ENCODE peak calls at places on chromosomes 16 and 17, in ten cellular contexts. N is CD4-positive, alpha-beta memory T cell; U is fibroblast of lung; O is uterus; J is naive thymus-derived CD4-positive, alpha-beta T cell; P is adrenal gland; V is cardiac muscle cell; W is transverse colon; Q is PC-9; T is psoas muscle. R is an unnamed sample.

GRCh38 chr17:71649986-71650385 is 470.8 kb upstream of the SOX9 start:
- DNase-seq in J (no peak), Q (no peak), V (no peak), N (no peak), T (no peak), U (peak; percentile 88), P (no peak), W (no peak), O (no peak), R (no peak)

GRCh38 chr17:50621562-50621961 is 13.1 kb upstream of the ABCC3 start:
- DNase-seq in U (peak; percentile 29), N (no peak), O (no peak), J (no peak), V (peak; percentile 33), Q (no peak), W (no peak), T (no peak), P (no peak), R (peak; percentile 32)

GRCh38 chr17:79413591-79413990 is 197.3 kb downstream of the RBFOX3 start:
- DNase-seq in Q (no peak), J (no peak), T (no peak), O (no peak), U (no peak), W (no peak), P (no peak), V (no peak), N (no peak), R (no peak)

GRCh38 chr17:57104461-57105175 is 19.6 kb downstream of the AKAP1 start:
- DNase-seq in N (no peak), P (no peak), Q (no peak), W (no peak), U (peak; percentile 48), V (no peak), J (no peak), O (no peak), T (no peak), R (no peak)

GRCh38 chr16:84514874-84515835 is 10.7 kb upstream of the MEAK7 start:
- DNase-seq in T (no peak), W (peak; percentile 72), N (peak; percentile 90), J (peak; percentile 46), O (no peak), U (no peak), Q (peak; percentile 34), V (no peak), P (no peak), R (peak; percentile 66)

GRCh38 chr17:628507-628941 is 86.1 kb downstream of the VPS53 start:
- DNase-seq in Q (no peak), T (no peak), U (peak; percentile 38), W (no peak), V (peak; percentile 21), O (peak; percentile 45), N (no peak), J (no peak), P (no peak), R (no peak)

GRCh38 chr17:40124279-40125141 is 2.7 kb downstream of the MSL1 start:
- DNase-seq in U (peak; percentile 54), J (no peak), T (no peak), W (no peak), N (no peak), V (peak; percentile 53), P (peak; percentile 42), Q (no peak), O (no peak), R (no peak)

GRCh38 chr16:79218358-79218757 is 382.2 kb downstream of the MAF start:
- DNase-seq in V (no peak), U (no peak), T (no peak), W (no peak), O (no peak), J (no peak), P (no peak), Q (no peak), N (no peak), R (no peak)

GRCh38 chr17:1714488-1714979 is 4.4 kb upstream of the TLCD2 start:
- DNase-seq in O (peak; percentile 98), J (no peak), N (no peak), Q (peak; percentile 100), P (peak; percentile 99), W (peak; percentile 98), V (peak; percentile 99), U (peak; percentile 97), T (peak; percentile 99), R (peak; percentile 99)

GRCh38 chr17:56867948-56868376 is 34.0 kb downstream of the DGKE start:
- DNase-seq in Q (no peak), O (no peak), T (no peak), U (peak; percentile 30), J (no peak), V (peak; percentile 56), W (no peak), P (no peak), N (no peak), R (no peak)

GRCh38 chr16:53098526-53099317 is 43.9 kb downstream of the CHD9 start:
- DNase-seq in O (peak; percentile 93), T (peak; percentile 89), U (peak; percentile 97), W (peak; percentile 85), J (peak; percentile 20), V (peak; percentile 99), Q (peak; percentile 51), P (peak; percentile 79), N (peak; percentile 82), R (peak; percentile 96)

GRCh38 chr16:31201511-31202401 is 804 bp downstream of the PYCARD start:
- DNase-seq in W (peak; percentile 85), T (peak; percentile 37), N (peak; percentile 60), Q (peak; percentile 57), P (peak; percentile 13), V (no peak), U (peak; percentile 22), O (no peak), J (peak; percentile 37), R (peak; percentile 78)

GRCh38 chr16:899678-900060 is 71.1 kb downstream of the LMF1 start:
- DNase-seq in P (no peak), Q (no peak), O (no peak), J (no peak), U (no peak), W (no peak), N (no peak), T (peak; percentile 10), V (no peak), R (peak; percentile 34)
- H3K4me3 ChIP-seq in P (no peak overlapping the region), Q (no peak overlapping the region), O (no peak overlapping the region), J (no peak overlapping the region), U (no peak overlapping the region), W (no peak overlapping the region), N (no peak overlapping the region), T (no peak overlapping the region), V (no peak overlapping the region), R (no peak overlapping the region)

DNA sequence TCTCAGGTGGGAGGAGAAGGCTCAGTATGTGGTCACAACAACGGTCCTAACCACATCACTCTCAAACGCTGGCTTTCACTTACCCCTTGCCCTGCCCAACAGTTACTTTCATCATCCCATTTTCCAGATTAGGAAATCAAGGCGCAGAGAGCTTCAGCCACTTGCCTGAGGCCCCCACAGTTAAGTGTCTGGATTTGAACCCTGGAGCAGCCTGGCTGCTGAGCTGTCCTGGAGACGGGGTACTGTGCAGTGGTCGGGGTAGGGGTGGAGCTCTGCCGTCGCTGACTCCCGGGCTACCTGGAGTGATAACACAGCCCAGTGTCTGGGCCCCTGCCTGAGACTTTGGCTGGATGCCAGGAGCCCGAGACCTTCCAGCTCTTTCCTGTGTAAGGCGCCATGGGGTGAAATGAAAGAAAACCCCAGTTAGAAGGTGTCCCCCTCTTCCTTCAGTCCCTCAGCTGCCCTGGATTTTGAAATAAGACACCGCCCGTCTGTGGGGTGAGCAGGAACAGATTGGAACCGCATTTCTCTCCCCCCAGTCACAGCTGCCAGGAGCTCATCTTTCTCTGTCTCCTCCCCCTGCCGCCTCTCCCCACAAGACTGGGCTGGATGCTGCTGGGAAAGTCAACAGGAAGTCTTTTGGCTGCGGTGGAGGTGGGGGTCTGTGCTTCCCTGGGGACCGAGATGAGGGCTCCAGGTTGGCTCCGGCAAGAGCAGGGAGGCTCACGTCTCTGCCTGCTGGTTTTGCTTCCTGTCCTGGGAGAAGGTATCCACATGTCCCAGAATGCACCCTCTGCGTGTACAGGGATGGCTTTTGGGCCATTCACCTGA is 280.2 kb downstream of the SEC14L1 start:
- DNase-seq in V (peak; percentile 83), N (peak; percentile 83), O (peak; percentile 84), J (no peak), Q (peak; percentile 59), T (peak; percentile 18), P (peak; percentile 52), W (peak; percentile 56), U (peak; percentile 91), R (no peak)
- H3K4me1 ChIP-seq in V (peaks cover 44% of the 10 kb centered on the region), N (peaks cover 98% of the 10 kb centered on the region), O (peaks cover 31% of the 10 kb centered on the region), J (peaks cover 44% of the 10 kb centered on the region), Q (peaks cover 25% of the 10 kb centered on the region), T (peaks cover 65% of the 10 kb centered on the region), P (peaks cover 68% of the 10 kb centered on the region), W (peaks cover 55% of the 10 kb centered on the region), U (peaks cover 59% of the 10 kb centered on the region), R (peaks cover 28% of the 10 kb centered on the region)

DNA sequence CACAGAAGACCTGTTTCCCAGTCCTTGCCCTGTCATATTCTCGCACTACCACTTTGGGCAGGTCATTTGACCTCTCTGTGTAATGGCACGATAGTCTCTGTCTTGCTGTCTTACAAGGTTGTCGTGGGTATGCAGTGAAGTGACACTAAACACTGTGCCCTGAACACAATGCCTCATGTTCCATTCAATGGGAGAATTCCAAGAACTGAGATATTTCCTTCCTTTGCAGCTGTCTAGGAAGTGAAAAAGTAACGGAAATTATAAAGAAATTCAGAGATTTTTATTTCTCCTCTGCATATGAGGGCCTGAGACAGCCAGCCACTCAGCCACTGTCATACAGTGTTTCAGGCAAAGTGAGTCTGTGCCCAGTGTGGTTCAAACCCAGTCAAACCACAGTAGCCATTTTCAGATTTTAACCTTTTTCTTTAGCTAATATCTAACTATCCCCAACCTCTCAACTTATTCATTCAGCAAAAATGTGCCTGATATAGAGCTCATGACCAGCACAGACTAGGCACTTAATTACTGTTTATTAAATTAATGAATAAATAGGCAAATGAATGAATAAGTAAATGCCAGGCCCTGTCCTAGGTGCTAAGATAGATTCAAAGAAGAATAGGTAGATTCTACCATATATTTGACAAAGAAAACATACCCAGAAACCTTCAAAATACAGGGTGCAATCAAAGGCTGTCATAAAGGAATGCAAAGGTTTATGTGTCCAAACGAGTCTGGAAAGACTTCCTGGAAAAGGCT is 11.9 kb upstream of the CCL2 start:
- DNase-seq in J (no peak), T (no peak), Q (no peak), U (no peak), W (no peak), O (no peak), V (no peak), N (no peak), P (no peak), R (no peak)
- H3K4me3 ChIP-seq in J (no peak overlapping the region), T (no peak overlapping the region), Q (no peak overlapping the region), U (no peak overlapping the region), W (no peak overlapping the region), O (no peak overlapping the region), V (no peak overlapping the region), N (no peak overlapping the region), P (no peak overlapping the region), R (no peak overlapping the region)

DNA sequence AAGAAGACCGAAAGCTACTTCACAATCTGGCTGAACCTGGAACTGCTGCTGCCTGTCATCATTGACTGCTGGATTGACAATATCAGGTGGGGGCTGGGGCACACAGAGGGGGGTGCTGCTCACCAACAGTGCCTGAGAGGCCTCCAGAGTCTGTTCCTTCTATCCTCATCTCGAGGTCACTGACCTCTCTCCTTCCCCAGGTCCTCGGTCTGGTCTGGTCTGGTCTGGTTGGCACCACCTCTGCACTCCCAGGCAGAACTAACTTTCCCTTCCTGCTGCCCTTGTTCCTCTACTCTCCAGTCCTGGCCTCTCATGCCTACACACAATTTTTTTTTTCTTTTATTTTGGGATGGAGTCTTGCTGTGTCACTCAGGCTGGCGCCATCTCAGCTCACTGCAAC is 4.2 kb downstream of the PLA2G15 start:
- DNase-seq in V (no peak), P (no peak), O (no peak), N (peak; percentile 12), J (no peak), Q (no peak), W (no peak), U (no peak), T (no peak), R (no peak)
- H3K4me1 ChIP-seq in V (peaks cover 16% of the 10 kb centered on the region), P (peaks cover 34% of the 10 kb centered on the region), O (no peaks in the 10 kb centered on the region), N (peaks cover 23% of the 10 kb centered on the region), J (peaks cover 11% of the 10 kb centered on the region), Q (peaks cover 13% of the 10 kb centered on the region), W (peaks cover 13% of the 10 kb centered on the region), U (peaks cover 7% of the 10 kb centered on the region), T (peaks cover 64% of the 10 kb centered on the region), R (peaks cover 23% of the 10 kb centered on the region)

GRCh38 chr16:50151744-50152143 is 1.4 kb upstream of the TENT4B start:
- DNase-seq in T (no peak), P (peak; percentile 15), V (no peak), Q (no peak), N (no peak), U (no peak), J (no peak), W (no peak), O (no peak), R (no peak)
- H3K4me3 ChIP-seq in T (peak overlapping the region; percentile 92), P (no peak overlapping the region), V (no peak overlapping the region), Q (peak overlapping the region; percentile 99), N (peak overlapping the region; percentile 93), U (no peak overlapping the region), J (peak overlapping the region; percentile 87), W (peak overlapping the region; percentile 84), O (no peak overlapping the region), R (no peak overlapping the region)

R was measured in right cardiac atrium.